ENCODE peak calls at places on chromosomes 6 and 20, in four cellular contexts. One of them, this sample, is unnamed.

GRCh38 chr20:41168281-41169183 is 31.2 kb downstream of the PLCG1 start:
- DNase-seq in Peyer's patch: peak; percentile 32
- DNase-seq in tibial nerve: no peak
- DNase-seq in esophagus muscularis mucosa: no peak
- DNase-seq in this sample: peak; percentile 76

GRCh38 chr6:53250137-53250760 is 98.5 kb downstream of the ELOVL5 start:
- DNase-seq in Peyer's patch: no peak
- DNase-seq in tibial nerve: no peak
- DNase-seq in esophagus muscularis mucosa: no peak
- DNase-seq in this sample: no peak

GRCh38 chr6:26104457-26105108 is 17.4 kb downstream of the HFE start:
- DNase-seq in Peyer's patch: peak; percentile 56
- DNase-seq in tibial nerve: no peak
- DNase-seq in esophagus muscularis mucosa: no peak
- DNase-seq in this sample: no peak

GRCh38 chr20:62496525-62497218 is 20.9 kb upstream of the GATA5 start:
- DNase-seq in Peyer's patch: no peak
- DNase-seq in tibial nerve: no peak
- DNase-seq in esophagus muscularis mucosa: no peak
- DNase-seq in this sample: no peak

GRCh38 chr6:2038096-2038495 is 207.3 kb downstream of the GMDS start:
- DNase-seq in Peyer's patch: no peak
- DNase-seq in tibial nerve: no peak
- DNase-seq in esophagus muscularis mucosa: no peak
- DNase-seq in this sample: no peak

GRCh38 chr20:16407251-16408067 is 165.8 kb downstream of the KIF16B start:
- DNase-seq in Peyer's patch: no peak
- DNase-seq in tibial nerve: no peak
- DNase-seq in esophagus muscularis mucosa: peak; percentile 68
- DNase-seq in this sample: no peak

GRCh38 chr6:165568326-165568725 is 94.7 kb downstream of the PDE10A start:
- DNase-seq in Peyer's patch: no peak
- DNase-seq in tibial nerve: no peak
- DNase-seq in esophagus muscularis mucosa: no peak
- DNase-seq in this sample: no peak

GRCh38 chr6:4085329-4085695 is 6.4 kb upstream of the FAM217A start:
- DNase-seq in Peyer's patch: no peak
- DNase-seq in tibial nerve: no peak
- DNase-seq in esophagus muscularis mucosa: no peak
- DNase-seq in this sample: no peak

GRCh38 chr6:24949020-24949569 is 13.3 kb upstream of the RIPOR2 start:
- DNase-seq in Peyer's patch: no peak
- DNase-seq in tibial nerve: no peak
- DNase-seq in esophagus muscularis mucosa: no peak
- DNase-seq in this sample: no peak

GRCh38 chr20:59955131-59955796 is 3.0 kb upstream of the CDH26 start:
- DNase-seq in Peyer's patch: no peak
- DNase-seq in tibial nerve: no peak
- DNase-seq in esophagus muscularis mucosa: no peak
- DNase-seq in this sample: no peak

GRCh38 chr20:32517914-32518592 is 67.1 kb downstream of the NOL4L start:
- DNase-seq in Peyer's patch: peak; percentile 21
- DNase-seq in tibial nerve: no peak
- DNase-seq in esophagus muscularis mucosa: no peak
- DNase-seq in this sample: no peak
- H3K4me3 ChIP-seq in Peyer's patch: no peak overlapping the region
- H3K4me3 ChIP-seq in tibial nerve: no peak overlapping the region
- H3K4me3 ChIP-seq in esophagus muscularis mucosa: no peak overlapping the region
- H3K4me3 ChIP-seq in this sample: no peak overlapping the region

DNA sequence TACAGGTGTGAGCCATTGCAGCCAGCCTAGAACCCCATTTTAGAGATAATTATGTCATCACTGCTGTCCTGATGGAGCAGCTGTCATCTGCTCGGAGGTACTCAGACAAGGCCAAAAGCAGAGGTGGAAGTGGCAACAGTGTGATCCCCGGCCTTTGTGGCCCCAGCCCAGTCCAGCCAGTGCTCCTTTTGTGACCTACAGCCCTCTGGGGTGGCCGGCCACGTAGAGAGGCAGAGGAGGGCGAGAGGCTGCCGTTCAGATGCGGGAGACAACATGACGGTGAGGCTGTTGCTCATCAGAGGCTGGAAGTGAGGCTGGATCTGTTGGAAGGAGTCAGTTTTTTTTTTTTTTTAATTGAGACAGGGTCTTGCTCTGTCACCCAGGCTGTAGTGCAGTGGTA is 32.8 kb downstream of the EFCAB8 start:
- DNase-seq in Peyer's patch: no peak
- DNase-seq in tibial nerve: no peak
- DNase-seq in esophagus muscularis mucosa: no peak
- DNase-seq in this sample: no peak
- TF ChIP-seq CTCF in Peyer's patch: no peak
- TF ChIP-seq CTCF in tibial nerve: no peak
- TF ChIP-seq CTCF in esophagus muscularis mucosa: no peak
- TF ChIP-seq CTCF in this sample: no peak

DNA sequence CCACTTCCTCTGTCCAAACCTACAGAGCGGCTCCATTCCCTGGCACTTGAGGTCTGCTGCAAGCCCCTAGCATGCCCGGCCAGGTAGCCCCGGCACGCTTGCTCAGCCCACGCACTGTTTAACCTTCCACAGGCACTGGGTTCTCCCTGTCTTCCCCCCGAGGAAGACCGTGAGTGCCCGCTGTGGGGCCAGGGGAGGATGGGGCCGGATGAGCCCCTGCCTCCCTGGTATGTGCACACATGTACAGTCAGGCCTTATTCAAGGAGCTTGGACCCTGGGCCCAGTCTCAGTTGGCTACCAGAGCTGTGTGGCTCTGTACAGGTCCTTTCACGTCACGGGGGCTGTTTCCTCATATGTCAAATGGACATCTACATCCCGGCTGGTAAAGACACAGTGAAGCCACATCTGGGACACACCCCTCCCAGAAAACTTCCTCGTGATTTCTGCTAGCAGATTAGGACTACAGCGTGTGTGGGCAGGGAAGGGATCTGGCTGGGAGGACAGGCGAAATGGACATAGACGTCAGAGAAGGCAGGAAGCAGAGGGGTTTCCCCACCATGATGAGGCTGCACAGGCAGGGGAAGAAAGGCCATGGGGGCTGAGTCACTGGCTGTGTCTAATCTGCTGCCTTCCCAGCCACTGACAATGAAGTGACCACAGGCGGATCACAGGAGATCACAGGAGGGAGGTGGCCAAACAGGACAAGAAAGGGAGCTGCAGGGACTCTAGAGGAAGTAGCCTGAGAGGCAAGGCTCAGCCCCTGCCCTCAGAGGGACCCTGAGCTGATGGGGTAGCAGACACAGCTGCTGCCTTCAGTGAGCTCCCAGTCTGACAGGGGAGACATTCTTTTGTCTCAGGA is 62.9 kb downstream of the MRPL14 start:
- DNase-seq in Peyer's patch: no peak
- DNase-seq in tibial nerve: no peak
- DNase-seq in esophagus muscularis mucosa: no peak
- DNase-seq in this sample: peak; percentile 69
- TF ChIP-seq POLR2A in Peyer's patch: no peak
- TF ChIP-seq POLR2A in tibial nerve: no peak
- TF ChIP-seq POLR2A in esophagus muscularis mucosa: no peak
- TF ChIP-seq POLR2A in this sample: no peak

GRCh38 chr6:33587529-33588215 is 7.6 kb upstream of the BAK1 start:
- DNase-seq in Peyer's patch: no peak
- DNase-seq in tibial nerve: no peak
- DNase-seq in esophagus muscularis mucosa: no peak
- DNase-seq in this sample: no peak

GRCh38 chr6:33584700-33585402 is 4.8 kb upstream of the BAK1 start:
- DNase-seq in Peyer's patch: no peak
- DNase-seq in tibial nerve: no peak
- DNase-seq in esophagus muscularis mucosa: no peak
- DNase-seq in this sample: no peak

GRCh38 chr6:33585403-33586107 is 5.5 kb upstream of the BAK1 start:
- DNase-seq in Peyer's patch: peak; percentile 89
- DNase-seq in tibial nerve: peak; percentile 79
- DNase-seq in esophagus muscularis mucosa: peak; percentile 97
- DNase-seq in this sample: peak; percentile 97

GRCh38 chr6:33583591-33584155 is 3.6 kb upstream of the BAK1 start:
- DNase-seq in Peyer's patch: no peak
- DNase-seq in tibial nerve: no peak
- DNase-seq in esophagus muscularis mucosa: no peak
- DNase-seq in this sample: no peak

DNA sequence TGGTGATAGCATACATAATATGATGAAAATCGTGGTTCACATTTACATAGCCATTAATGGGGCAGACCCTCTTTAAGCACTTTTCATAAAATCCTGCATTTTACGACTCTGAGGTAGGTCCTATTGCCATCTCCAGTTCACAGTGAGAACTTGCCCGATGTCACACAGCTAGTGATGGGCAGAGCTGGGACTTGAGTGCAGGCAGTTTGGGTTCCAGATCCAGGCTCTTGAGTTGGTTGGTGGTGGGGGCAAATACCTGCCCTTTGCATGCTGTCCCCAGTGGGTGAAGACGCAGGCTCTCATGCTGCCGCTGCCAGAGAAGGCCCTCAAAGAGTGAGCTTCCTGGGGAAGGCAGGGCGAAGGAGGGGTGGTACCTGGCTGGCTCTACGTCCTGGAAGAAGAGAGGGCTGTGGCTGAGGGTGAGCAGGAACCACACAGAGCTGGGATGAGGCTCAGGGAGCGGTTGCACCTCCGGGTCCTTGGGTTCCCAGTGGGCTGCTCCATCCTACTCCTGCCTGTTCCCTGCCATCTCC is 6.1 kb upstream of the BAK1 start:
- DNase-seq in Peyer's patch: no peak
- DNase-seq in tibial nerve: no peak
- DNase-seq in esophagus muscularis mucosa: no peak
- DNase-seq in this sample: no peak
- H3K4me3 ChIP-seq in Peyer's patch: no peak overlapping the region
- H3K4me3 ChIP-seq in tibial nerve: peak overlapping the region; percentile 15
- H3K4me3 ChIP-seq in esophagus muscularis mucosa: no peak overlapping the region
- H3K4me3 ChIP-seq in this sample: no peak overlapping the region

GRCh38 chr20:49846206-49846807 is 33.7 kb downstream of the SLC9A8 start:
- DNase-seq in Peyer's patch: no peak
- DNase-seq in tibial nerve: no peak
- DNase-seq in esophagus muscularis mucosa: no peak
- DNase-seq in this sample: peak; percentile 33
- TF ChIP-seq CTCF in Peyer's patch: peak; percentile 68
- TF ChIP-seq CTCF in tibial nerve: peak; percentile 44
- TF ChIP-seq CTCF in esophagus muscularis mucosa: peak; percentile 60
- TF ChIP-seq CTCF in this sample: no peak

GRCh38 chr20:5509803-5510202 is 193.0 kb upstream of the PROKR2 start:
- DNase-seq in Peyer's patch: no peak
- DNase-seq in tibial nerve: no peak
- DNase-seq in esophagus muscularis mucosa: no peak
- DNase-seq in this sample: no peak

GRCh38 chr20:5508044-5508443 is 191.3 kb upstream of the PROKR2 start:
- DNase-seq in Peyer's patch: no peak
- DNase-seq in tibial nerve: no peak
- DNase-seq in esophagus muscularis mucosa: no peak
- DNase-seq in this sample: no peak

GRCh38 chr20:5504061-5504739 is 187.4 kb upstream of the PROKR2 start:
- DNase-seq in Peyer's patch: peak; percentile 80
- DNase-seq in tibial nerve: peak; percentile 22
- DNase-seq in esophagus muscularis mucosa: peak; percentile 93
- DNase-seq in this sample: peak; percentile 18
- TF ChIP-seq POLR2A in Peyer's patch: peak; percentile 11
- TF ChIP-seq POLR2A in tibial nerve: no peak
- TF ChIP-seq POLR2A in esophagus muscularis mucosa: no peak
- TF ChIP-seq POLR2A in this sample: no peak